ENCODE peak calls at places on chromosomes 4 and X, in four cellular contexts. T, G, Z and Y are unnamed samples.

GRCh38 chrX:123830309-123830708 is 29.5 kb upstream of the XIAP start:
- DNase-seq in T (no peak), Z (no peak), G (peak), Y (peak)

GRCh38 chr4:111136438-111136837 is 513.6 kb upstream of the PITX2 start:
- DNase-seq in G (peak), T (no peak), Z (no peak), Y (peak)

GRCh38 chr4:3670521-3671519 is 95.4 kb upstream of the ADRA2C start:
- DNase-seq in G (no peak), T (no peak), Z (no peak), Y (no peak)

GRCh38 chrX:108732630-108733321 is 3.6 kb downstream of the IRS4 start:
- DNase-seq in T (peak), Z (no peak), G (no peak), Y (no peak)

GRCh38 chrX:121746105-121746504 is 698.7 kb downstream of the GLUD2 start:
- DNase-seq in Z (no peak), T (no peak), G (no peak), Y (no peak)

GRCh38 chr4:156362581-156362980 is 408.9 kb upstream of the CTSO start:
- DNase-seq in T (no peak), G (peak), Z (no peak), Y (peak)

GRCh38 chr4:153809916-153810810 is 21.3 kb upstream of the SFRP2 start:
- DNase-seq in T (no peak), Z (no peak), G (no peak), Y (peak)

GRCh38 chrX:84188320-84188834 is 378 bp upstream of the RPS6KA6 start:
- DNase-seq in T (peak), G (peak), Z (no peak), Y (no peak)

GRCh38 chrX:96474357-96475125 is 210.1 kb upstream of the DIAPH2 start:
- DNase-seq in G (no peak), T (no peak), Z (no peak), Y (no peak)

GRCh38 chr4:68346461-68346860 is 3.4 kb downstream of the YTHDC1 start:
- DNase-seq in Z (no peak), G (peak), T (no peak), Y (peak)

GRCh38 chr4:54063224-54063623 is 1.2 kb downstream of the CHIC2 start:
- DNase-seq in G (peak), T (no peak), Z (no peak), Y (peak)

GRCh38 chr4:6283282-6283681 is 13.6 kb downstream of the WFS1 start:
- DNase-seq in G (no peak), Z (no peak), T (no peak), Y (no peak)

GRCh38 chr4:26220704-26221103 is 100.1 kb upstream of the RBPJ start:
- DNase-seq in T (no peak), Z (no peak), G (peak), Y (peak)

GRCh38 chr4:72909461-72909860 is 160.1 kb downstream of the COX18 start:
- DNase-seq in T (peak), G (no peak), Z (no peak), Y (peak)

GRCh38 chr4:142656178-142656577 is 189.9 kb downstream of the INPP4B start:
- DNase-seq in G (peak), Z (no peak), T (no peak), Y (peak)

GRCh38 chrX:14357314-14357713 is 172.0 kb upstream of the GLRA2 start:
- DNase-seq in T (no peak), G (no peak), Z (no peak), Y (no peak)

GRCh38 chr4:74056114-74056857 is 17.8 kb upstream of the CXCL3 start:
- DNase-seq in Z (no peak), G (peak), T (no peak), Y (peak)

GRCh38 chr4:40292313-40292759 is 42.8 kb upstream of the CHRNA9 start:
- DNase-seq in T (no peak), Z (no peak), G (peak), Y (peak)

GRCh38 chrX:150028692-150029091 is 90.4 kb upstream of the EOLA2 start:
- DNase-seq in T (no peak), Z (no peak), G (no peak), Y (no peak)

GRCh38 chr4:101785476-101785875 is 5.1 kb upstream of the BANK1 start:
- DNase-seq in Z (no peak), G (peak), T (no peak), Y (no peak)

GRCh38 chr4:123554263-123554662 is 157.7 kb downstream of the SPRY1 start:
- DNase-seq in Z (no peak), G (no peak), T (no peak), Y (no peak)

GRCh38 chrX:111254896-111255693 is 15.2 kb downstream of the CAPN6 start:
- DNase-seq in Z (no peak), T (no peak), G (no peak), Y (peak)

GRCh38 chr4:180060159-180060889 is 2182.9 kb upstream of the TENM3 start:
- DNase-seq in T (peak), G (peak), Z (no peak), Y (peak)

GRCh38 chr4:120082286-120082685 is 15.6 kb upstream of the MAD2L1 start:
- DNase-seq in G (no peak), T (no peak), Z (no peak), Y (no peak)

GRCh38 chr4:30720021-30720655 is at the start of gene PCDH7:
- DNase-seq in G (peak), Z (no peak), T (peak), Y (peak)

GRCh38 chrX:150051096-150051495 is 112.8 kb upstream of the EOLA2 start:
- DNase-seq in G (no peak), T (no peak), Z (no peak), Y (peak)

GRCh38 chr4:145012841-145013240 is 85.2 kb downstream of the ANAPC10 start:
- DNase-seq in T (no peak), G (peak), Z (no peak), Y (peak)

GRCh38 chr4:156779774-156780173 is 191.8 kb downstream of the PDGFC start:
- DNase-seq in T (no peak), Z (no peak), G (peak), Y (peak)

GRCh38 chrX:150767045-150767395 is 73.8 kb downstream of the MTMR1 start:
- DNase-seq in G (peak), T (no peak), Z (no peak), Y (peak)

GRCh38 chrX:129577473-129577872 is 37.4 kb downstream of the OCRL start:
- DNase-seq in Z (no peak), G (peak), T (no peak), Y (peak)

GRCh38 chr4:121712783-121713182 is 16.0 kb upstream of the ANXA5 start:
- DNase-seq in G (no peak), T (no peak), Z (no peak), Y (no peak)

GRCh38 chrX:52368368-52369055 is at the start of gene XAGE2:
- DNase-seq in G (no peak), T (no peak), Z (no peak), Y (no peak)